ENCODE peak calls at places on chromosomes 3 and 15, in four cellular contexts. C is cardiac muscle cell, Z is fibroblast of lung, Q is psoas muscle. X is an unnamed sample.

GRCh38 chr3:37494206-37494605 is 319.8 kb upstream of the LRRFIP2 start:
- DNase-seq in C (no peak), Z (no peak), Q (no peak), X (no peak)

GRCh38 chr3:34011171-34012101 is 213.0 kb downstream of the PDCD6IP start:
- DNase-seq in C (no peak), Z (peak), Q (no peak), X (no peak)

GRCh38 chr3:51759203-51759602 is 19.8 kb downstream of the IQCF6 start:
- DNase-seq in C (no peak), Q (no peak), Z (no peak), X (no peak)

GRCh38 chr15:36882487-36883108 is 217.8 kb downstream of the MEIS2 start:
- DNase-seq in C (peak), Q (peak), Z (no peak), X (no peak)

GRCh38 chr3:140753865-140754754 is 76.2 kb downstream of the TRIM42 start:
- DNase-seq in Z (no peak), Q (no peak), C (no peak), X (no peak)

GRCh38 chr15:63370764-63371163 is 10.9 kb downstream of the CA12 start:
- DNase-seq in Q (no peak), C (no peak), Z (no peak), X (no peak)

GRCh38 chr15:34039180-34039486 is at the start of gene AVEN:
- DNase-seq in Z (no peak), C (no peak), Q (no peak), X (no peak)

GRCh38 chr15:38652183-38652794 is 87.7 kb upstream of the RASGRP1 start:
- DNase-seq in C (no peak), Q (no peak), Z (no peak), X (no peak)

GRCh38 chr3:190325923-190326322 is 3.7 kb upstream of the CLDN1 start:
- DNase-seq in Z (peak), C (no peak), Q (no peak), X (no peak)

GRCh38 chr3:70433091-70433490 is 120.7 kb upstream of the MDFIC2 start:
- DNase-seq in Q (no peak), C (no peak), Z (peak), X (peak)

GRCh38 chr15:22917556-22917955 is 62.6 kb downstream of the CYFIP1 start:
- DNase-seq in C (no peak), Q (no peak), Z (no peak), X (no peak)

GRCh38 chr15:87736401-87736800 is 520.1 kb downstream of the NTRK3 start:
- DNase-seq in Z (no peak), C (no peak), Q (no peak), X (no peak)

GRCh38 chr3:152260529-152260928 is 8.2 kb upstream of the MBNL1 start:
- DNase-seq in C (no peak), Q (no peak), Z (no peak), X (no peak)

GRCh38 chr15:42335074-42335473 is 24.2 kb upstream of the CAPN3 start:
- DNase-seq in Z (no peak), C (no peak), Q (no peak), X (no peak)

GRCh38 chr15:67827561-67828378 is 2.5 kb downstream of the SKOR1 start:
- DNase-seq in Z (no peak), Q (peak), C (no peak), X (no peak)

DNA sequence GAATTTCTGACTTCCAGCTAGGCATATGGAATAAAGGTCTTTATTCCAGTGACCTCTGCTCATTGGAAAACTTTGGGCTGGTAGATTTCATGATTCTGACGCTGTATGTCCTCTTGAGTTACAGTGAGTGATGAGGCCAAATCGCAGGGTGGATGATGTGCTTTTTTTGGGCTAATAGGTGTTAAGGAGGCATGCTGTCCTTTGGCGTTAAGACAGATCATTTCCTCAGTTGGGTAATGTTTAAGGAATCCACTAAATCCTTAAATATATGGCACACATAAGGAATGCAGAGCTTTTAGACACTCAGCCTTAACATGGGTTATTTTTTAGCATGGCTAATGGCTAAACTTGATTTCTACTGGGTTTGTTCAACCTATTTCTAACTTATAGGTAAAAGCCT is 87.9 kb downstream of the LPP start:
- DNase-seq in C (no peak), Z (peak), Q (no peak), X (no peak)
- H3K4me3 ChIP-seq in C (no peak), Z (no peak), Q (peak), X (no peak)

DNA sequence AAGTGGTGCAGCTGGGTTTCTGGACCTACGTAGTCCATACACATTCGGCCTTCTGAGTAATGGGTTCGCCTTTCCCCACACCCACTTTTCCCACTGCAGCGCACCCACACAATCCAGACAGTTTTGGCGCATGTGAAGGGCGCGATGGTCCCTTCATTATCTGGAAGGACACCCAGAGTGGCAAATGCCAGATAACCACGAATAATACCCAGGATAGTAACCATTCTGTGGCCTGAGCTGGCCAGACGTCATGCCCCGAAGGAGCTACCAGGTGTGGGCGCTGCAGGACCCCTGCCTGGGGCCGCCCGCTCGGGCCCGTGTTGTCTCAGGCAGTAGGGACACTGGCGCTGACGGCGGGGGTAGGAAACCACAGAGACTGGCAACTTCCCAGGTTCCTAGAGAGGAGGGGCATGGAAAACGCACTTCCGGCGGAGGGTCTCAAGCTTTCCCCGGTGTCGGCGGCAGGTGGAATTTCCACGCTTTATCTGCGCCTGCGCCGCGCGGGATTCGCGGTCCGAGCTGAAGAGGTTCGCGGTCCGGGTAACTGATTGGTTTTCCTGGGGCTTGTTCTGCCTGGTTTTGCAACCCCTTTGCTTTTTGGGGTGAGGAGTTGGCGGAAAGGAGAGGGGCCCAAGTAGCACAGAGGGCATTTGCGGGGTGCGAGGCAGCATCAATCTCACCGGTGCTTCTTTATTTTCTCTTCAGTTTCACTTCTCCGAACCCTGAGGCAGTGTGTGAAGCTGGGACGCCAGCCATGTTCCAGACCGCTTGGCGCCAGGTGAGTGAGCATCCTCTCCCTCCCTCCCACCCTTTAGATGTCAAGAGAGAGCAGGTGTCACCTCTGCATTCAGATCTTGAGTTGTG is at the start of gene ZNF620:
- DNase-seq in Z (peak), C (peak), Q (peak), X (no peak)
- TF ChIP-seq CTCF in Z (peak), C (peak), Q (peak), X (peak)

GRCh38 chr3:73484656-73485248 is 140.0 kb downstream of the PDZRN3 start:
- DNase-seq in Z (no peak), Q (no peak), C (no peak), X (no peak)
- H3K4me3 ChIP-seq in Z (no peak), Q (no peak), C (no peak), X (no peak)

DNA sequence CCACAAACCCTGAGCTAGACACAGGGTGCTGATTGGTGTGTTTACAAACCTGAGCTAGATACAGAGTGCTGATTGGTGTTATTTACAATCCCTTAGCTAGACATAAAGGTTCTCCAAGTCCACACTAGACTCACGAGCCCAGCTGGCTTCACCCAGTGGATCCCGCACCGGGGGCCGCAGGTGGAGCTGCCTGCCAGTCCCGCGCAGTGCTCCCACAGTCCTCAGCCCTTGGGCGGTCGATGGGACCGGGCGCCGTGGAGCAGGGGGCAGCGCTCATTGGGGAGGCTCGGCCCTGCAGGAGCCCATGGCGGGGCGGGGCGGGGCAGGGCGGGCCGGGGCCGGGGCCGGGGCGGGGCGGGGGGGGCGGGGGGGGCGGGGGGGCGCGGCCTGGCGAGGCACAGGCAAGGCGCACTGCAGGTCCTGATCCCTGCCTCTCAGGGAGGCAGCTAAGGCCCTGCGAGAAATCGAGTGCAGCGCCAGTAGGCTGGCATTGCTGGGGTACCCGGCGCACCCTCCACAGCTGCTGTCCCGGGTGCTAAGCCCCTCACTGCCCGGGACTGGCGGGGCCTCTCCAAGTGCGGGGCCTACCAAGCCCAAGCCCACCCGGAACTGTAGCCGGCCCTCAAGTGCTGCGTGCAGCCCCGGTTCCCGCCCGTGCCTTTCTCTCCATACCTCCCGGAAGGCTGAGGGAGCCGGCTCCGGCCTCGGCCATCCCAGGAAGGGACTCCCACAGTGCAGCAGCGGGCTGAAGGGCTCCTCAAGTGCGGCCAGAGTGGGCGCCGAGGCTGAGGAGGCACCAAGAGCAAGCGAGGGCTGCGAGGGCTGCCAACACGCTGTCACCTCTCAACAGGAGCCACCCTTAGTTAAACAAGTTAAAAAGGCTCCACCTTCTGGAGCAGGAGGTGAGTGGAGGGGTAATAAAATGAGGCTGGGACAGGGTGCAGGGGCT is 9.8 kb upstream of the TMEM40 start:
- DNase-seq in Q (no peak), Z (no peak), C (peak), X (no peak)
- TF ChIP-seq CTCF in Q (no peak), Z (no peak), C (no peak), X (no peak)

DNA sequence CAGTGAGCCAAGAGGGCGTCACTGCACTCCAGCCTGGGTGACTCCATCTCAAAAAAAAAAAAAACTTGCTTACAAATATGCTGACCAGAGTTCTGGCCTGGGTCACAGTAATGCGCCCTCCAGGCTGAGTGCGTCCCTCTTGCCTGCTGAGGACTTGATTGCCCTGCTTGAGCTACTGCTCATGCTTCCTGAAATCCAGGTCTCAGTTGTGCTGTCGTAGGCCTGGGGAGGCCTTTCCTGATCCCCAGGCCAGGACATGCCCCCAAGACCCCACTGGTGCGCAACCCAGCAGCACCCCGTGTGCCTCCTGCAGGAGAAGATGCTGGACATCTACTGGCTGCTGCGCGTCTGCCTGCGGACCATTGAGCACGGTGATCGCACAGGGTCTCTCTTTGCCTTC is 7.3 kb downstream of the AMIGO3 start:
- DNase-seq in Z (no peak), C (no peak), Q (peak), X (no peak)
- H3K4me3 ChIP-seq in Z (no peak), C (no peak), Q (no peak), X (no peak)

GRCh38 chr3:86239956-86240355 is 751.0 kb downstream of the VGLL3 start:
- DNase-seq in C (peak), Z (no peak), Q (no peak), X (no peak)

GRCh38 chr3:86249833-86250232 is 741.1 kb downstream of the VGLL3 start:
- DNase-seq in C (no peak), Q (no peak), Z (no peak), X (no peak)

GRCh38 chr3:86244897-86245296 is 746.1 kb downstream of the VGLL3 start:
- DNase-seq in Z (no peak), C (peak), Q (no peak), X (no peak)

DNA sequence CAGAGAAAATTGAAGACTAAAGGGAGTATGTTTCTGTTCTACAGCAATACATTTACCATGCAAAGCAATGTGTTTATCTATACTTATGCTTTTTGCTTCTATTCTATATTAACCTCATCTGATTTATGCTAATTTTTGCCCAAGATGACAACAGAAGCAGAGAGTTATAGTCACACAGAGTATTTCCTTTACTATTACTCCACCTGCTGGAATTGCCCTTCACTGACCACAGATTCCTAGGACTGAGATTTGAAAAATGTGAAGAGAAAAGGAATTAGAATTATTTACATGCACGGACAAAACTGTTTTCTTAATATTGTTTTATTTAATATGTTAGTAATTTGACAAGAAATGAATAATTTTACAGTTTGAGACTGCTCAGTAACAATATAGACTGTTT is 745.6 kb downstream of the VGLL3 start:
- DNase-seq in Q (no peak), C (peak), Z (peak), X (no peak)
- TF ChIP-seq CTCF in Q (no peak), C (no peak), Z (peak), X (no peak)

DNA sequence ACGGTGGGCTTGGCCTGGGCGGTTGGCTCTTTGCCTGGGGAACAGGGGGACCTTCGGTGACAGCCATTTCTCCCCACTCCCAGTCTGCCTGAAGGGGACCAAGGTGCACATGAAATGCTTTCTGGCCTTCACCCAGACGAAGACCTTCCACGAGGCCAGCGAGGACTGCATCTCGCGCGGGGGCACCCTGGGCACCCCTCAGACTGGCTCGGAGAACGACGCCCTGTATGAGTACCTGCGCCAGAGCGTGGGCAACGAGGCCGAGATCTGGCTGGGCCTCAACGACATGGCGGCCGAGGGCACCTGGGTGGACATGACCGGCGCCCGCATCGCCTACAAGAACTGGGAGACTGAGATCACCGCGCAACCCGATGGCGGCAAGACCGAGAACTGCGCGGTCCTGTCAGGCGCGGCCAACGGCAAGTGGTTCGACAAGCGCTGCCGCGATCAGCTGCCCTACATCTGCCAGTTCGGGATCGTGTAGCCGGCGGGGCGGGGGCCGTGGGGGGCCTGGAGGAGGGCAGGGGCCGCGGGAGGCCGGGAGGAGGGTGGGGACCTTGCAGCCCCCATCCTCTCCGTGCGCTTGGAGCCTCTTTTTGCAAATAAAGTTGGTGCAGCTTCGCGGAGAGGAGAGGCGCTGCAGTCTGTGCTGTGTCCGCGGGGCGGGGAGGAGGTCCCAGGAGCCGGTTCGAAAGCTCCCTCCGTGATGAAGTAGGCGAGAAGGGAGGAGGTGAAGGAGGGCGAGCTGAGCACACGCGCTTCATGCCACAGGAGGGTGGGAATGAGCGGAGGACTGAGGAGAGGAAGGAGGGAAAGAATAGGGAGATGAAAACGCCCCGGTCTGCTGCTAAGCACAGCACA is 9.6 kb downstream of the CLEC3B start:
- DNase-seq in Q (peak), C (peak), Z (peak), X (no peak)
- H3K4me3 ChIP-seq in Q (peak), C (peak), Z (no peak), X (peak)

DNA sequence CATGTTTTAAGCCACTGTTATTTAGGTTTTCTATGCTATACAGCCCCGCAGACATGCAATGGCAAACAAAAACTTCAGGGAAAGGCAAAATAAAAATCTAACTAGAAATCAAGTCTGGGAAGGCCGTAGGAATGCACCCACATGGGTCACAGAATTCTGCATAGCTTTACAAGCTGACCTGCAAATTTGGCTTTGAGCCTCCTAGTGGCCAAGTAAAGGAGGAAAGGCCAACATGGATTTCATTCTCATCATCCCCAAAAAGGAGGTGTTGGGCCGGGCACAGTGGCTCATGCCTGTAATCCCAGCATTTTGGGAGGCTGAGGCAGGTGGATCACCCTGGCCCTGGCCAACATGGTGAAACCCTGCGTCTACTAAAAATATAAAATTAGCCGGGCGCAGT is 124.3 kb downstream of the FBLN2 start:
- DNase-seq in Z (no peak), Q (peak), C (no peak), X (no peak)
- TF ChIP-seq CTCF in Z (peak), Q (no peak), C (peak), X (no peak)

X was measured in AG04449.